ENCODE peak calls at places on chromosomes 3 and 15, in nine cellular contexts. One of them, this sample, is unnamed.
A peak's percentile ranks its signal among the peaks of the same experiment; 100 is the strongest.

GRCh38 chr3:24591661-24592555 is 97.3 kb upstream of the THRB start:
- DNase-seq in WERI-Rb-1: no peak
- DNase-seq in CD8-positive, alpha-beta T cell: no peak
- DNase-seq in cardiac muscle cell: no peak
- DNase-seq in psoas muscle: no peak
- DNase-seq in ovary: no peak
- DNase-seq in lower leg skin: no peak
- DNase-seq in fibroblast of pulmonary artery: no peak
- DNase-seq in foreskin fibroblast: peak; percentile 80
- DNase-seq in this sample: no peak

GRCh38 chr15:28181386-28181785 is 82.3 kb upstream of the OCA2 start:
- DNase-seq in lower leg skin: no peak
- DNase-seq in foreskin fibroblast: no peak
- DNase-seq in ovary: no peak
- DNase-seq in cardiac muscle cell: no peak
- DNase-seq in CD8-positive, alpha-beta T cell: no peak
- DNase-seq in psoas muscle: no peak
- DNase-seq in fibroblast of pulmonary artery: no peak
- DNase-seq in WERI-Rb-1: no peak
- DNase-seq in this sample: no peak

GRCh38 chr3:183227586-183227985 is 25.5 kb upstream of the B3GNT5 start:
- DNase-seq in fibroblast of pulmonary artery: no peak
- DNase-seq in foreskin fibroblast: no peak
- DNase-seq in lower leg skin: no peak
- DNase-seq in cardiac muscle cell: no peak
- DNase-seq in ovary: no peak
- DNase-seq in WERI-Rb-1: no peak
- DNase-seq in psoas muscle: no peak
- DNase-seq in CD8-positive, alpha-beta T cell: no peak
- DNase-seq in this sample: no peak

GRCh38 chr3:122403489-122403888 is 12.4 kb downstream of the WDR5B start:
- DNase-seq in cardiac muscle cell: no peak
- DNase-seq in fibroblast of pulmonary artery: peak; percentile 24
- DNase-seq in WERI-Rb-1: no peak
- DNase-seq in lower leg skin: no peak
- DNase-seq in psoas muscle: no peak
- DNase-seq in ovary: no peak
- DNase-seq in CD8-positive, alpha-beta T cell: no peak
- DNase-seq in foreskin fibroblast: no peak
- DNase-seq in this sample: no peak

GRCh38 chr3:52786330-52787215 is 8.0 kb upstream of the ITIH3 start:
- DNase-seq in CD8-positive, alpha-beta T cell: no peak
- DNase-seq in fibroblast of pulmonary artery: no peak
- DNase-seq in cardiac muscle cell: no peak
- DNase-seq in WERI-Rb-1: no peak
- DNase-seq in foreskin fibroblast: no peak
- DNase-seq in psoas muscle: peak; percentile 48
- DNase-seq in lower leg skin: no peak
- DNase-seq in ovary: no peak
- DNase-seq in this sample: no peak

GRCh38 chr3:188082040-188082439 is 71.9 kb upstream of the LPP start:
- DNase-seq in lower leg skin: no peak
- DNase-seq in foreskin fibroblast: peak; percentile 77
- DNase-seq in ovary: no peak
- DNase-seq in fibroblast of pulmonary artery: no peak
- DNase-seq in psoas muscle: no peak
- DNase-seq in cardiac muscle cell: peak; percentile 13
- DNase-seq in WERI-Rb-1: no peak
- DNase-seq in CD8-positive, alpha-beta T cell: no peak
- DNase-seq in this sample: no peak

GRCh38 chr15:99016680-99017321 is 9.2 kb upstream of the PGPEP1L start:
- DNase-seq in fibroblast of pulmonary artery: no peak
- DNase-seq in ovary: no peak
- DNase-seq in psoas muscle: peak; percentile 72
- DNase-seq in cardiac muscle cell: no peak
- DNase-seq in CD8-positive, alpha-beta T cell: no peak
- DNase-seq in WERI-Rb-1: no peak
- DNase-seq in lower leg skin: peak; percentile 84
- DNase-seq in foreskin fibroblast: peak; percentile 79
- DNase-seq in this sample: no peak

GRCh38 chr15:51024735-51025453 is 69.8 kb downstream of the TNFAIP8L3 start:
- DNase-seq in fibroblast of pulmonary artery: peak; percentile 45
- DNase-seq in ovary: no peak
- DNase-seq in lower leg skin: no peak
- DNase-seq in WERI-Rb-1: no peak
- DNase-seq in CD8-positive, alpha-beta T cell: no peak
- DNase-seq in cardiac muscle cell: peak; percentile 48
- DNase-seq in foreskin fibroblast: peak; percentile 21
- DNase-seq in psoas muscle: peak; percentile 55
- DNase-seq in this sample: no peak

GRCh38 chr15:101436526-101436925 is 53.0 kb downstream of the PCSK6 start:
- DNase-seq in psoas muscle: no peak
- DNase-seq in fibroblast of pulmonary artery: no peak
- DNase-seq in lower leg skin: peak; percentile 58
- DNase-seq in ovary: no peak
- DNase-seq in CD8-positive, alpha-beta T cell: no peak
- DNase-seq in foreskin fibroblast: no peak
- DNase-seq in WERI-Rb-1: no peak
- DNase-seq in cardiac muscle cell: no peak
- DNase-seq in this sample: no peak

GRCh38 chr15:101438482-101439284 is 50.8 kb downstream of the PCSK6 start:
- DNase-seq in cardiac muscle cell: no peak
- DNase-seq in psoas muscle: peak; percentile 60
- DNase-seq in lower leg skin: peak; percentile 70
- DNase-seq in fibroblast of pulmonary artery: no peak
- DNase-seq in WERI-Rb-1: no peak
- DNase-seq in CD8-positive, alpha-beta T cell: no peak
- DNase-seq in ovary: peak; percentile 73
- DNase-seq in foreskin fibroblast: no peak
- DNase-seq in this sample: no peak

GRCh38 chr15:101437618-101438481 is 51.7 kb downstream of the PCSK6 start:
- DNase-seq in foreskin fibroblast: no peak
- DNase-seq in psoas muscle: no peak
- DNase-seq in fibroblast of pulmonary artery: no peak
- DNase-seq in WERI-Rb-1: no peak
- DNase-seq in ovary: no peak
- DNase-seq in CD8-positive, alpha-beta T cell: no peak
- DNase-seq in lower leg skin: peak; percentile 82
- DNase-seq in cardiac muscle cell: no peak
- DNase-seq in this sample: no peak

GRCh38 chr15:101435761-101436160 is 53.7 kb downstream of the PCSK6 start:
- DNase-seq in CD8-positive, alpha-beta T cell: no peak
- DNase-seq in lower leg skin: peak; percentile 56
- DNase-seq in ovary: no peak
- DNase-seq in WERI-Rb-1: no peak
- DNase-seq in psoas muscle: no peak
- DNase-seq in foreskin fibroblast: no peak
- DNase-seq in fibroblast of pulmonary artery: no peak
- DNase-seq in cardiac muscle cell: no peak
- DNase-seq in this sample: no peak

GRCh38 chr15:101437209-101437608 is 52.3 kb downstream of the PCSK6 start:
- DNase-seq in psoas muscle: no peak
- DNase-seq in WERI-Rb-1: no peak
- DNase-seq in lower leg skin: peak; percentile 78
- DNase-seq in ovary: no peak
- DNase-seq in CD8-positive, alpha-beta T cell: no peak
- DNase-seq in foreskin fibroblast: no peak
- DNase-seq in cardiac muscle cell: no peak
- DNase-seq in fibroblast of pulmonary artery: no peak
- DNase-seq in this sample: no peak
- H3K4me3 ChIP-seq in psoas muscle: no peak overlapping the region
- H3K4me3 ChIP-seq in WERI-Rb-1: no peak overlapping the region
- H3K4me3 ChIP-seq in lower leg skin: no peak overlapping the region
- H3K4me3 ChIP-seq in ovary: no peak overlapping the region
- H3K4me3 ChIP-seq in CD8-positive, alpha-beta T cell: no peak overlapping the region
- H3K4me3 ChIP-seq in foreskin fibroblast: no peak overlapping the region
- H3K4me3 ChIP-seq in cardiac muscle cell: no peak overlapping the region
- H3K4me3 ChIP-seq in fibroblast of pulmonary artery: no peak overlapping the region
- H3K4me3 ChIP-seq in this sample: no peak overlapping the region

GRCh38 chr15:93900476-93901400 is 330.6 kb upstream of the MCTP2 start:
- DNase-seq in WERI-Rb-1: no peak
- DNase-seq in ovary: no peak
- DNase-seq in lower leg skin: no peak
- DNase-seq in cardiac muscle cell: no peak
- DNase-seq in CD8-positive, alpha-beta T cell: no peak
- DNase-seq in fibroblast of pulmonary artery: no peak
- DNase-seq in foreskin fibroblast: no peak
- DNase-seq in psoas muscle: no peak
- DNase-seq in this sample: no peak
- TF ChIP-seq CTCF in WERI-Rb-1: no peak
- TF ChIP-seq CTCF in ovary: no peak
- TF ChIP-seq CTCF in lower leg skin: no peak
- TF ChIP-seq CTCF in cardiac muscle cell: no peak
- TF ChIP-seq CTCF in CD8-positive, alpha-beta T cell: no peak
- TF ChIP-seq CTCF in fibroblast of pulmonary artery: no peak
- TF ChIP-seq CTCF in foreskin fibroblast: no peak
- TF ChIP-seq CTCF in psoas muscle: no peak
- TF ChIP-seq CTCF in this sample: no peak

GRCh38 chr15:60589728-60590127 is 110.8 kb upstream of the ICE2 start:
- DNase-seq in WERI-Rb-1: no peak
- DNase-seq in psoas muscle: no peak
- DNase-seq in CD8-positive, alpha-beta T cell: no peak
- DNase-seq in fibroblast of pulmonary artery: no peak
- DNase-seq in cardiac muscle cell: no peak
- DNase-seq in lower leg skin: no peak
- DNase-seq in ovary: no peak
- DNase-seq in foreskin fibroblast: no peak
- DNase-seq in this sample: no peak

GRCh38 chr15:60591491-60592385 is 112.8 kb upstream of the ICE2 start:
- DNase-seq in ovary: peak; percentile 75
- DNase-seq in CD8-positive, alpha-beta T cell: peak; percentile 59
- DNase-seq in fibroblast of pulmonary artery: no peak
- DNase-seq in foreskin fibroblast: peak; percentile 57
- DNase-seq in lower leg skin: peak; percentile 92
- DNase-seq in cardiac muscle cell: peak; percentile 16
- DNase-seq in psoas muscle: peak; percentile 87
- DNase-seq in WERI-Rb-1: no peak
- DNase-seq in this sample: peak; percentile 56

GRCh38 chr15:60590935-60591490 is 112.1 kb upstream of the ICE2 start:
- DNase-seq in foreskin fibroblast: peak; percentile 73
- DNase-seq in lower leg skin: peak; percentile 92
- DNase-seq in cardiac muscle cell: peak; percentile 43
- DNase-seq in CD8-positive, alpha-beta T cell: peak; percentile 56
- DNase-seq in ovary: peak; percentile 75
- DNase-seq in WERI-Rb-1: peak; percentile 87
- DNase-seq in psoas muscle: peak; percentile 80
- DNase-seq in fibroblast of pulmonary artery: peak; percentile 36
- DNase-seq in this sample: peak; percentile 67

GRCh38 chr15:60594071-60594470 is 115.1 kb upstream of the ICE2 start:
- DNase-seq in cardiac muscle cell: no peak
- DNase-seq in foreskin fibroblast: no peak
- DNase-seq in ovary: no peak
- DNase-seq in CD8-positive, alpha-beta T cell: no peak
- DNase-seq in fibroblast of pulmonary artery: no peak
- DNase-seq in lower leg skin: no peak
- DNase-seq in psoas muscle: no peak
- DNase-seq in WERI-Rb-1: no peak
- DNase-seq in this sample: no peak

GRCh38 chr15:60592386-60593339 is 113.7 kb upstream of the ICE2 start:
- DNase-seq in cardiac muscle cell: peak; percentile 64
- DNase-seq in ovary: peak; percentile 89
- DNase-seq in lower leg skin: peak; percentile 98
- DNase-seq in CD8-positive, alpha-beta T cell: peak; percentile 86
- DNase-seq in fibroblast of pulmonary artery: peak; percentile 62
- DNase-seq in foreskin fibroblast: peak; percentile 85
- DNase-seq in psoas muscle: peak; percentile 94
- DNase-seq in WERI-Rb-1: peak; percentile 90
- DNase-seq in this sample: peak; percentile 93
- H3K4me3 ChIP-seq in cardiac muscle cell: peak overlapping the region; percentile 52
- H3K4me3 ChIP-seq in ovary: peak overlapping the region; percentile 68
- H3K4me3 ChIP-seq in lower leg skin: peak overlapping the region; percentile 73
- H3K4me3 ChIP-seq in CD8-positive, alpha-beta T cell: peak overlapping the region; percentile 71
- H3K4me3 ChIP-seq in fibroblast of pulmonary artery: peak overlapping the region; percentile 61
- H3K4me3 ChIP-seq in foreskin fibroblast: peak overlapping the region; percentile 60
- H3K4me3 ChIP-seq in psoas muscle: peak overlapping the region; percentile 95
- H3K4me3 ChIP-seq in WERI-Rb-1: peak overlapping the region; percentile 90
- H3K4me3 ChIP-seq in this sample: peak overlapping the region; percentile 83

GRCh38 chr3:190399677-190400076 is 11.7 kb downstream of the CLDN16 start:
- DNase-seq in lower leg skin: no peak
- DNase-seq in WERI-Rb-1: no peak
- DNase-seq in foreskin fibroblast: no peak
- DNase-seq in psoas muscle: no peak
- DNase-seq in fibroblast of pulmonary artery: no peak
- DNase-seq in cardiac muscle cell: no peak
- DNase-seq in CD8-positive, alpha-beta T cell: no peak
- DNase-seq in ovary: no peak
- DNase-seq in this sample: no peak
- TF ChIP-seq CTCF in lower leg skin: no peak
- TF ChIP-seq CTCF in WERI-Rb-1: no peak
- TF ChIP-seq CTCF in foreskin fibroblast: no peak
- TF ChIP-seq CTCF in psoas muscle: no peak
- TF ChIP-seq CTCF in fibroblast of pulmonary artery: no peak
- TF ChIP-seq CTCF in cardiac muscle cell: no peak
- TF ChIP-seq CTCF in CD8-positive, alpha-beta T cell: no peak
- TF ChIP-seq CTCF in ovary: no peak
- TF ChIP-seq CTCF in this sample: no peak

GRCh38 chr15:39583586-39584265 is 2.8 kb downstream of the THBS1 start:
- DNase-seq in foreskin fibroblast: peak; percentile 54
- DNase-seq in lower leg skin: no peak
- DNase-seq in cardiac muscle cell: peak; percentile 74
- DNase-seq in fibroblast of pulmonary artery: peak; percentile 81
- DNase-seq in ovary: no peak
- DNase-seq in WERI-Rb-1: peak; percentile 20
- DNase-seq in CD8-positive, alpha-beta T cell: peak; percentile 15
- DNase-seq in psoas muscle: no peak
- DNase-seq in this sample: peak; percentile 44
- H3K4me3 ChIP-seq in foreskin fibroblast: peak overlapping the region; percentile 97
- H3K4me3 ChIP-seq in lower leg skin: no peak overlapping the region
- H3K4me3 ChIP-seq in cardiac muscle cell: no peak overlapping the region
- H3K4me3 ChIP-seq in fibroblast of pulmonary artery: peak overlapping the region; percentile 91
- H3K4me3 ChIP-seq in ovary: peak overlapping the region; percentile 92
- H3K4me3 ChIP-seq in WERI-Rb-1: no peak overlapping the region
- H3K4me3 ChIP-seq in CD8-positive, alpha-beta T cell: no peak overlapping the region
- H3K4me3 ChIP-seq in psoas muscle: peak overlapping the region; percentile 65
- H3K4me3 ChIP-seq in this sample: no peak overlapping the region

GRCh38 chr15:70098170-70098460 is 398 bp upstream of the TLE3 start:
- DNase-seq in fibroblast of pulmonary artery: no peak
- DNase-seq in cardiac muscle cell: no peak
- DNase-seq in psoas muscle: no peak
- DNase-seq in ovary: no peak
- DNase-seq in WERI-Rb-1: no peak
- DNase-seq in lower leg skin: no peak
- DNase-seq in CD8-positive, alpha-beta T cell: no peak
- DNase-seq in foreskin fibroblast: no peak
- DNase-seq in this sample: peak; percentile 26
- TF ChIP-seq CTCF in fibroblast of pulmonary artery: no peak
- TF ChIP-seq CTCF in cardiac muscle cell: no peak
- TF ChIP-seq CTCF in psoas muscle: no peak
- TF ChIP-seq CTCF in ovary: peak; percentile 0
- TF ChIP-seq CTCF in WERI-Rb-1: no peak
- TF ChIP-seq CTCF in lower leg skin: no peak
- TF ChIP-seq CTCF in CD8-positive, alpha-beta T cell: peak; percentile 5
- TF ChIP-seq CTCF in foreskin fibroblast: no peak
- TF ChIP-seq CTCF in this sample: no peak

GRCh38 chr3:160756907-160757623 is 1.0 kb downstream of the PPM1L start:
- DNase-seq in lower leg skin: peak; percentile 86
- DNase-seq in foreskin fibroblast: peak; percentile 3
- DNase-seq in WERI-Rb-1: no peak
- DNase-seq in ovary: peak; percentile 34
- DNase-seq in cardiac muscle cell: no peak
- DNase-seq in CD8-positive, alpha-beta T cell: peak; percentile 4
- DNase-seq in psoas muscle: peak; percentile 74
- DNase-seq in fibroblast of pulmonary artery: no peak
- DNase-seq in this sample: no peak
- H3K4me3 ChIP-seq in lower leg skin: peak overlapping the region; percentile 63
- H3K4me3 ChIP-seq in foreskin fibroblast: peak overlapping the region; percentile 10
- H3K4me3 ChIP-seq in WERI-Rb-1: peak overlapping the region; percentile 79
- H3K4me3 ChIP-seq in ovary: peak overlapping the region; percentile 59
- H3K4me3 ChIP-seq in cardiac muscle cell: peak overlapping the region; percentile 79
- H3K4me3 ChIP-seq in CD8-positive, alpha-beta T cell: peak overlapping the region; percentile 79
- H3K4me3 ChIP-seq in psoas muscle: peak overlapping the region; percentile 89
- H3K4me3 ChIP-seq in fibroblast of pulmonary artery: no peak overlapping the region
- H3K4me3 ChIP-seq in this sample: no peak overlapping the region

GRCh38 chr3:163939926-163940325 is 1138.4 kb downstream of the SI start:
- DNase-seq in WERI-Rb-1: no peak
- DNase-seq in ovary: no peak
- DNase-seq in CD8-positive, alpha-beta T cell: no peak
- DNase-seq in fibroblast of pulmonary artery: peak; percentile 2
- DNase-seq in lower leg skin: no peak
- DNase-seq in cardiac muscle cell: no peak
- DNase-seq in foreskin fibroblast: no peak
- DNase-seq in psoas muscle: no peak
- DNase-seq in this sample: no peak
- TF ChIP-seq CTCF in WERI-Rb-1: no peak
- TF ChIP-seq CTCF in ovary: no peak
- TF ChIP-seq CTCF in CD8-positive, alpha-beta T cell: no peak
- TF ChIP-seq CTCF in fibroblast of pulmonary artery: no peak
- TF ChIP-seq CTCF in lower leg skin: no peak
- TF ChIP-seq CTCF in cardiac muscle cell: no peak
- TF ChIP-seq CTCF in foreskin fibroblast: no peak
- TF ChIP-seq CTCF in psoas muscle: no peak
- TF ChIP-seq CTCF in this sample: no peak

This sample was measured in GM12865.